ENCODE peak calls at places on chromosomes 12 and 14, in five cellular contexts. J is HepG2, G is GM12878, L is GM12891, T is H1. Y is an unnamed sample.

GRCh38 chr12:75960086-75960910 is 71.3 kb downstream of the PHLDA1 start:
- DNase-seq in J (peak), G (no peak), L (no peak), T (peak), Y (no peak)

GRCh38 chr12:121331268-121331667 is 20.9 kb downstream of the ANAPC5 start:
- DNase-seq in J (no peak), G (no peak), L (no peak), T (no peak), Y (no peak)

GRCh38 chr12:1216560-1216959 is 225.5 kb downstream of the ERC1 start:
- DNase-seq in J (no peak), G (no peak), L (no peak), T (no peak), Y (no peak)

GRCh38 chr14:73248294-73248868 is 11.1 kb downstream of the PAPLN start:
- DNase-seq in J (no peak), G (peak), L (no peak), T (no peak), Y (no peak)

GRCh38 chr14:56328021-56328420 is 209.8 kb downstream of the PELI2 start:
- DNase-seq in J (no peak), G (no peak), L (no peak), T (no peak), Y (no peak)

GRCh38 chr14:104394606-104394910 is 185.0 kb upstream of the C14orf180 start:
- DNase-seq in J (no peak), G (no peak), L (no peak), T (no peak), Y (no peak)

GRCh38 chr12:20040844-20041243 is 327.5 kb upstream of the PDE3A start:
- DNase-seq in J (no peak), G (no peak), L (no peak), T (no peak), Y (no peak)

GRCh38 chr14:66746316-66747006 is 238.5 kb downstream of the GPHN start:
- DNase-seq in J (peak), G (no peak), L (no peak), T (no peak), Y (no peak)

GRCh38 chr14:21467620-21468019 is 9.1 kb downstream of the RAB2B start:
- DNase-seq in J (no peak), G (no peak), L (no peak), T (no peak), Y (no peak)

GRCh38 chr14:97153527-97153926 is 356.3 kb downstream of the VRK1 start:
- DNase-seq in J (no peak), G (no peak), L (no peak), T (no peak), Y (no peak)

GRCh38 chr12:7100239-7100638 is 8.0 kb upstream of the C1R start:
- DNase-seq in J (no peak), G (no peak), L (no peak), T (no peak), Y (no peak)

GRCh38 chr14:71071042-71071441 is 163.8 kb downstream of the PCNX1 start:
- DNase-seq in J (no peak), G (no peak), L (no peak), T (no peak), Y (no peak)

GRCh38 chr12:120258323-120258896 is 7.1 kb downstream of the PXN start:
- DNase-seq in J (peak), G (no peak), L (no peak), T (no peak), Y (no peak)

GRCh38 chr12:90305379-90305778 is 596.7 kb upstream of the ATP2B1 start:
- DNase-seq in J (no peak), G (no peak), L (no peak), T (no peak), Y (no peak)

GRCh38 chr12:47947273-47947672 is 16.1 kb upstream of the TMEM106C start:
- DNase-seq in J (no peak), G (no peak), L (no peak), T (no peak), Y (no peak)

DNA sequence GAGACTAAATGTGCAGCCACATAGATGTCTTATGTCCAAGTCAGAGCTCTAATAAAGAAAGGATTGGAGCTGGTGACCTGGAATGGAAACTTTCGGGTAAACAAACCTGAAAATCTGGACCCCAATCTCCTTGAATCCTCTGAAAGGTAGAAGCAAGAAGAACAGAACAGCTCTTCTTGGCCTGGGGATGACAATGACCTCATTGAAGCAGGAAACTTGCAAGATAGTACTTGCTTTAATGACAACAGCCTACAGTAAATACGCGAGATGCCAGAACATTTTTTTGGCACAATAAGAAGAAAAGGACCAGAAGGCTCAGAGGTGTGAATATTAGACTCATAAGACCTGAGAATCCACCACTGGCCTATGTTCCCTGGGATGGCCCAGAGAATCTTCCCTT is 4.1 kb upstream of the PRIMA1 start:
- DNase-seq in J (no peak), G (no peak), L (no peak), T (no peak), Y (no peak)
- TF ChIP-seq TAF1 in J (no peak), G (no peak), L (no peak), T (no peak), Y (no peak)

GRCh38 chr14:89416002-89416995 is 734 bp downstream of the FOXN3 start:
- DNase-seq in J (peak), G (peak), L (peak), T (peak), Y (peak)
- TF ChIP-seq POLR2AphosphoS5 in J (peak), G (peak), L (peak), T (no peak), Y (no peak)

GRCh38 chr12:5176058-5176457 is 132.4 kb downstream of the KCNA5 start:
- DNase-seq in J (no peak), G (no peak), L (no peak), T (no peak), Y (no peak)

GRCh38 chr12:5173511-5174011 is 129.9 kb downstream of the KCNA5 start:
- DNase-seq in J (no peak), G (no peak), L (no peak), T (no peak), Y (no peak)

GRCh38 chr12:5172886-5173285 is 129.2 kb downstream of the KCNA5 start:
- DNase-seq in J (no peak), G (no peak), L (no peak), T (no peak), Y (no peak)

GRCh38 chr12:5177096-5177495 is 133.4 kb downstream of the KCNA5 start:
- DNase-seq in J (no peak), G (no peak), L (no peak), T (no peak), Y (no peak)

GRCh38 chr12:5177731-5178130 is 134.1 kb downstream of the KCNA5 start:
- DNase-seq in J (no peak), G (no peak), L (no peak), T (no peak), Y (no peak)
- TF ChIP-seq POLR2A in J (no peak), G (no peak), L (no peak), T (no peak), Y (no peak)

GRCh38 chr12:117321572-117321971 is 39.9 kb downstream of the NOS1 start:
- DNase-seq in J (no peak), G (no peak), L (no peak), T (no peak), Y (no peak)
- TF ChIP-seq TAF1 in J (no peak), G (no peak), L (no peak), T (no peak), Y (no peak)

DNA sequence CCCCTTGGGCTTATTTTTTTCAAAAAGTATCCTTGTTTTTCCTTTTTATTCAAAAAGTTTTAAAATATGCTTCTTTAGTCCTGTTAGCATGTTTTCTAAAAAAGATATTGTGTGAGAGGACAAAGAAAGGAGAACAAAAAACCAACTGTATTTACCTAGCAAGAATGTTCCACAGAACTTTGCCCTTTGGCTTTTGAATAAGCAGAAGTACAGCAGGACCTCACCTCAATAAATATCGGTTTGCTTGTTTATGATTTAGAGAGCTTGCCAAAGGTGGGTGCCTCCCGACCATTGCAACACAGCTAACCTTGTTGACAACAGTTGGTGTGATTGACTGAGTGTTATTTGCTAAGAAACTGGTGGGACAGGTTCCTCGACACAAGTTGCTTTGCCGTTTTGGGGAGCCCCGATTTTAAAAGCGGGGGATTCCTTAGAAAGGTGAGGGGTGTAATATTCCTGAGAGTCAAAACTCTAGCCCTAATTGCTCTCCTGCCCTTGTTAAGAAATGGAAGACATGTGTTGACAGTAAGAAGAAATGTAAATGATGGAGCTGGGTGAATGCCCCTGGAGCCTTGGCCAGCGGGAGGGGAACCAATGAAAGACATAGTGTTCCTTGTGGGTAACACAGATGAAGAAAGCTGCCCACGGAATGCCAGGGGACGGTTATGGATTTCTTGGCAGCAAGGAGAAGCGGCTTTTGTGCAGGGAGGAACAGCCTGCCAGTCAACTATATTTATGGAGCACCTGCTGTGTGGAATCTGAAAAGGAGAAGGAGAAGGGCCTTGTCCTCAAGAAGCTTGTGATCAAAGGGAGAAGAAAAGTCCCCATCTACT is 13.7 kb downstream of the MYBPC1 start:
- DNase-seq in J (peak), G (no peak), L (no peak), T (no peak), Y (no peak)
- TF ChIP-seq POLR2AphosphoS5 in J (no peak), G (no peak), L (no peak), T (no peak), Y (no peak)